ENCODE peak calls at places on chromosomes 6 and 20, in eight cellular contexts. K is fibroblast of the aortic adventitia; T is EL; B is effector memory CD4-positive, alpha-beta T cell; R is SK-N-SH; E is iPS-NIHi11; P is activated CD8-positive, alpha-beta memory T cell treated with anti-CD3 and anti-CD28 coated beads for 4 hours; L is T-cell. G is an unnamed sample.

GRCh38 chr6:163554663-163555062 is 140.1 kb downstream of the QKI start:
- DNase-seq in T (peak; percentile 56), B (peak; percentile 15), L (peak; percentile 55), P (peak; percentile 14), R (peak; percentile 23), K (peak; percentile 53), E (peak; percentile 76), G (peak; percentile 47)

GRCh38 chr6:116094041-116094440 is 6.6 kb upstream of the NT5DC1 start:
- DNase-seq in R (no peak), P (no peak), K (no peak), L (no peak), T (no peak), E (no peak), B (no peak), G (no peak)

GRCh38 chr6:127439718-127440117 is 19.5 kb downstream of the KIAA0408 start:
- DNase-seq in L (no peak), B (no peak), K (no peak), R (no peak), T (no peak), E (no peak), P (no peak), G (no peak)

GRCh38 chr6:3355358-3356055 is 96.8 kb downstream of the PSMG4 start:
- DNase-seq in K (no peak), P (no peak), B (no peak), E (no peak), L (peak; percentile 29), R (no peak), T (peak; percentile 36), G (no peak)

GRCh38 chr6:53943410-53943809 is 148.6 kb downstream of the LRRC1 start:
- DNase-seq in B (no peak), L (no peak), K (no peak), R (no peak), P (no peak), T (no peak), E (no peak), G (no peak)

GRCh38 chr6:39876826-39877225 is 57.4 kb downstream of the MOCS1 start:
- DNase-seq in T (no peak), E (no peak), K (no peak), P (no peak), R (no peak), B (no peak), L (no peak), G (no peak)

GRCh38 chr6:7502743-7503142 is 38.7 kb upstream of the DSP start:
- DNase-seq in P (no peak), K (no peak), B (no peak), E (no peak), R (no peak), T (no peak), L (no peak), G (no peak)

GRCh38 chr6:161169690-161170089 is 104.2 kb downstream of the AGPAT4 start:
- DNase-seq in B (no peak), P (no peak), K (peak; percentile 53), E (no peak), T (no peak), L (no peak), R (peak; percentile 67), G (no peak)

GRCh38 chr6:75932067-75932466 is 140.4 kb downstream of the IMPG1 start:
- DNase-seq in R (peak; percentile 35), B (no peak), L (no peak), T (peak; percentile 24), E (peak; percentile 44), K (no peak), P (no peak), G (peak; percentile 67)

GRCh38 chr6:135089901-135090300 is 35.3 kb upstream of the HBS1L start:
- DNase-seq in R (no peak), T (no peak), B (no peak), E (no peak), P (no peak), K (no peak), L (no peak), G (no peak)

GRCh38 chr6:16514249-16514648 is 247.0 kb downstream of the ATXN1 start:
- DNase-seq in K (peak; percentile 79), E (peak; percentile 47), B (no peak), R (peak; percentile 33), T (peak; percentile 57), P (no peak), L (no peak), G (peak; percentile 24)

GRCh38 chr6:4355241-4355640 is 219.9 kb upstream of the ECI2 start:
- DNase-seq in P (no peak), K (peak; percentile 91), L (no peak), R (no peak), E (no peak), T (peak; percentile 90), B (no peak), G (no peak)

GRCh38 chr6:144434308-144434990 is 149.3 kb downstream of the UTRN start:
- DNase-seq in T (peak; percentile 88), P (no peak), B (no peak), K (peak; percentile 71), L (no peak), E (peak; percentile 22), R (no peak), G (no peak)

GRCh38 chr20:57389695-57390603 is 1.2 kb upstream of the RBM38 start:
- DNase-seq in L (peak; percentile 51), K (no peak), B (peak; percentile 74), R (no peak), E (no peak), T (no peak), P (peak; percentile 38), G (no peak)

GRCh38 chr6:126909493-126909892 is 209.0 kb upstream of the RSPO3 start:
- DNase-seq in K (no peak), R (no peak), P (no peak), T (no peak), B (no peak), L (no peak), E (no peak), G (no peak)

GRCh38 chr6:88558981-88559380 is 392.8 kb upstream of the CNR1 start:
- DNase-seq in E (no peak), L (no peak), K (no peak), B (no peak), T (no peak), P (no peak), R (no peak), G (no peak)

GRCh38 chr20:44302026-44302669 is 8.9 kb downstream of the FITM2 start:
- DNase-seq in T (no peak), P (no peak), B (no peak), K (no peak), E (no peak), L (no peak), R (no peak), G (no peak)

GRCh38 chr20:61814244-61814643 is 251.4 kb downstream of the TAF4 start:
- DNase-seq in L (no peak), K (no peak), R (no peak), T (no peak), E (no peak), B (no peak), P (no peak), G (no peak)

GRCh38 chr6:53020005-53020744 is 25.1 kb upstream of the GSTA4 start:
- DNase-seq in T (no peak), R (peak; percentile 40), K (peak; percentile 39), P (no peak), B (no peak), E (no peak), L (no peak), G (no peak)

GRCh38 chr6:53431704-53432103 is 83.0 kb upstream of the ELOVL5 start:
- DNase-seq in K (no peak), R (no peak), P (no peak), E (no peak), T (no peak), L (no peak), B (no peak), G (no peak)

GRCh38 chr6:141483561-141484061 is 649.1 kb upstream of the GJE1 start:
- DNase-seq in B (peak; percentile 8), T (peak; percentile 95), P (no peak), R (no peak), K (peak; percentile 93), E (no peak), L (peak; percentile 45), G (no peak)

G was measured in D341Med.